ENCODE peak calls at places on chromosomes 5 and 9, in five cellular contexts. W, V, Z, U and P are unnamed samples.

GRCh38 chr5:79873216-79873615 is 117.8 kb downstream of the MTX3 start:
- DNase-seq in W (no peak), V (no peak), Z (no peak), U (no peak), P (no peak)

GRCh38 chr9:79061766-79062165 is 510.0 kb upstream of the TLE4 start:
- DNase-seq in W (no peak), V (no peak), Z (no peak), U (no peak), P (no peak)

GRCh38 chr5:19920761-19921160 is 67.2 kb downstream of the CDH18 start:
- DNase-seq in W (no peak), V (no peak), Z (no peak), U (no peak), P (no peak)

GRCh38 chr9:15306068-15306756 is 804 bp downstream of the TTC39B start:
- DNase-seq in W (peak; percentile 88), V (peak; percentile 82), Z (peak; percentile 60), U (no peak), P (peak; percentile 54)

GRCh38 chr5:155943516-155944407 is 383.2 kb upstream of the SGCD start:
- DNase-seq in W (peak; percentile 61), V (peak; percentile 36), Z (peak; percentile 46), U (peak; percentile 27), P (peak; percentile 69)

GRCh38 chr9:19028835-19029451 is 4.1 kb downstream of the SAXO1 start:
- DNase-seq in W (no peak), V (peak; percentile 62), Z (no peak), U (peak; percentile 83), P (no peak)

GRCh38 chr5:132764051-132764450 is 13.0 kb downstream of the SEPTIN8 start:
- DNase-seq in W (no peak), V (peak; percentile 16), Z (no peak), U (no peak), P (no peak)

GRCh38 chr9:89234636-89235035 is 56.0 kb upstream of the SHC3 start:
- DNase-seq in W (peak; percentile 80), V (no peak), Z (no peak), U (peak; percentile 22), P (peak; percentile 58)

GRCh38 chr5:42874621-42875198 is 63.0 kb upstream of the SELENOP start:
- DNase-seq in W (no peak), V (no peak), Z (no peak), U (no peak), P (no peak)

GRCh38 chr5:180990889-180991257 is 2.2 kb downstream of the BTNL3 start:
- DNase-seq in W (no peak), V (peak; percentile 60), Z (no peak), U (no peak), P (no peak)

GRCh38 chr5:143147918-143148317 is 255.6 kb downstream of the NR3C1 start:
- DNase-seq in W (no peak), V (no peak), Z (no peak), U (no peak), P (no peak)

GRCh38 chr5:74167206-74167929 is 473.2 kb downstream of the ENC1 start:
- DNase-seq in W (no peak), V (no peak), Z (no peak), U (peak; percentile 6), P (no peak)
- H3K27ac ChIP-seq in W (no peak overlapping the region), V (no peak overlapping the region), Z (no peak overlapping the region), U (peak overlapping the region; percentile 51), P (peak overlapping the region; percentile 42)

GRCh38 chr5:58183078-58183885 is 276.6 kb downstream of the PLK2 start:
- DNase-seq in W (no peak), V (no peak), Z (no peak), U (no peak), P (no peak)
- H3K27ac ChIP-seq in W (no peak overlapping the region), V (no peak overlapping the region), Z (no peak overlapping the region), U (peak overlapping the region; percentile 85), P (no peak overlapping the region)

GRCh38 chr5:115296130-115296997 is at the start of gene CCDC112:
- DNase-seq in W (peak; percentile 94), V (peak; percentile 91), Z (peak; percentile 68), U (peak; percentile 76), P (peak; percentile 84)

GRCh38 chr5:115291397-115291796 is 5.1 kb downstream of the CCDC112 start:
- DNase-seq in W (no peak), V (no peak), Z (no peak), U (no peak), P (no peak)

GRCh38 chr5:115295775-115296129 is 702 bp downstream of the CCDC112 start:
- DNase-seq in W (no peak), V (peak; percentile 29), Z (no peak), U (peak; percentile 7), P (no peak)

GRCh38 chr5:115298811-115299210 is 2.4 kb upstream of the CCDC112 start:
- DNase-seq in W (no peak), V (no peak), Z (no peak), U (no peak), P (no peak)

GRCh38 chr5:115297043-115297442 is 589 bp upstream of the CCDC112 start:
- DNase-seq in W (no peak), V (no peak), Z (no peak), U (no peak), P (no peak)
- H3K27ac ChIP-seq in W (no peak overlapping the region), V (peak overlapping the region; percentile 28), Z (no peak overlapping the region), U (no peak overlapping the region), P (no peak overlapping the region)

GRCh38 chr5:76807296-76807695 is 11.5 kb upstream of the F2RL1 start:
- DNase-seq in W (no peak), V (no peak), Z (no peak), U (no peak), P (no peak)
- H3K27ac ChIP-seq in W (no peak overlapping the region), V (no peak overlapping the region), Z (no peak overlapping the region), U (peak overlapping the region; percentile 84), P (peak overlapping the region; percentile 52)

GRCh38 chr5:54719384-54720306 is 202.1 kb downstream of the SNX18 start:
- DNase-seq in W (no peak), V (no peak), Z (no peak), U (no peak), P (no peak)
- H3K27ac ChIP-seq in W (peak overlapping the region; percentile 18), V (no peak overlapping the region), Z (no peak overlapping the region), U (no peak overlapping the region), P (no peak overlapping the region)

GRCh38 chr5:97737608-97738007 is 554.6 kb upstream of the RIOK2 start:
- DNase-seq in W (no peak), V (no peak), Z (no peak), U (no peak), P (no peak)
- H3K27ac ChIP-seq in W (no peak overlapping the region), V (no peak overlapping the region), Z (no peak overlapping the region), U (no peak overlapping the region), P (no peak overlapping the region)

DNA sequence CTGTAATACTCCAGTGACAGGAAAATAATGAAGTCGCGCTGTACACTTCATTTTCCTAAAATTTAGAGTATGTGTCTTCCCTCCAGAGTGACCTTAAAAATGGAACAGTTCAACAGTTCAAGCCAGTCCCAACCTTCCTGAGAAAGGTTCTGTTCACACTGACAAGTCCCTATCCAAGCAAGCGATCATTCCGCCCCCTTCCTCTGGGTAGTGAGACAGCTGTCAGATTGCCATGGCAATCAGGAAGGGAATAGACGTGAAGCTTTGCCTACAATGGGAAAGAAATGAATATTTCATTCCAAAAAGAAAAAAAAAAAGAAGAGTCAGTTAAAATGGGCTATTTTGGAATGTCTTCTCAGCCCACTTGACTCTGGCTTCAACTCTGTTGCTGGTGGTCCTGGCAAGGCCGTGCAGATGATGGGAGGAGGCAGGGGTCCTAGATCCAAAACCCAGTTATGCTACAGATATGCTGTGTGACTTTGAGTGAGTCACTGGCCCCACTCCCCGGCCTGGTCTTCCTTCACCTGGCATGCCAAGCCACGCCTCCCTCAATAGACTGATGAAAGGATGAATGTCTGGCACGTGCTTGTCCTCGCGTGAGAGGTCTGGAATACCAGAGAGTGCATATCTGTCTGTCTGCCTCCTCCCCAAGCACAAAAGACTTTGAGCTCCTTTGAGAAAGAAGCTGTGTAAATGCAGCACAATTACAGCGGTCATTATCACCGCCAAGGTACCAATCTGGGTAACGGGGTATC is 165.8 kb upstream of the WWC1 start:
- DNase-seq in W (no peak), V (no peak), Z (no peak), U (no peak), P (no peak)
- H3K27ac ChIP-seq in W (no peak overlapping the region), V (no peak overlapping the region), Z (no peak overlapping the region), U (no peak overlapping the region), P (no peak overlapping the region)